ENCODE peak calls at places on chromosomes 3 and 15, in five cellular contexts. G is AG10803, C is fibroblast of mammary gland, Q is K562, D is transverse colon. L is an unnamed sample.

GRCh38 chr15:22902046-22902445 is 63.6 kb downstream of the NIPA2 start:
- DNase-seq in G (no peak), C (no peak), Q (no peak), D (no peak), L (no peak)

GRCh38 chr15:90090226-90090848 is 11.9 kb downstream of the IDH2 start:
- DNase-seq in G (no peak), C (no peak), Q (no peak), D (no peak), L (no peak)

GRCh38 chr3:102090646-102091045 is 241.3 kb downstream of the NFKBIZ start:
- DNase-seq in G (peak), C (peak), Q (no peak), D (no peak), L (no peak)

GRCh38 chr3:140898340-140899180 is 43.1 kb upstream of the SLC25A36 start:
- DNase-seq in G (peak), C (peak), Q (peak), D (no peak), L (peak)

GRCh38 chr15:70974004-70974832 is 81.6 kb downstream of the LRRC49 start:
- DNase-seq in G (peak), C (peak), Q (no peak), D (no peak), L (peak)

GRCh38 chr3:126340081-126340511 is 17.1 kb downstream of the KLF15 start:
- DNase-seq in G (peak), C (peak), Q (no peak), D (peak), L (peak)

GRCh38 chr3:113695818-113696645 is at the start of gene USF3:
- DNase-seq in G (peak), C (peak), Q (peak), D (peak), L (peak)

GRCh38 chr3:16334909-16335308 is 69.9 kb downstream of the OXNAD1 start:
- DNase-seq in G (peak), C (peak), Q (no peak), D (no peak), L (peak)

GRCh38 chr15:31330836-31331235 is 4.2 kb downstream of the KLF13 start:
- DNase-seq in G (no peak), C (no peak), Q (no peak), D (no peak), L (no peak)

GRCh38 chr15:37143351-37143750 is 43.0 kb upstream of the MEIS2 start:
- DNase-seq in G (no peak), C (no peak), Q (no peak), D (no peak), L (no peak)

GRCh38 chr15:90959894-90960293 is 5.2 kb downstream of the RCCD1 start:
- DNase-seq in G (peak), C (no peak), Q (no peak), D (no peak), L (no peak)

GRCh38 chr15:70509282-70510272 is 253.8 kb downstream of the UACA start:
- DNase-seq in G (no peak), C (no peak), Q (no peak), D (no peak), L (no peak)

GRCh38 chr15:46312133-46312740 is 677.4 kb downstream of the SQOR start:
- DNase-seq in G (peak), C (peak), Q (peak), D (peak), L (peak)

GRCh38 chr3:137217733-137218132 is 259.9 kb downstream of the IL20RB start:
- DNase-seq in G (no peak), C (no peak), Q (peak), D (no peak), L (no peak)

GRCh38 chr15:26771917-26772587 is 814 bp downstream of the GABRB3 start:
- DNase-seq in G (no peak), C (no peak), Q (no peak), D (no peak), L (peak)

GRCh38 chr3:17730318-17730967 is 12.0 kb downstream of the TBC1D5 start:
- DNase-seq in G (no peak), C (peak), Q (peak), D (peak), L (peak)

GRCh38 chr15:68470981-68471380 is 39.0 kb upstream of the ITGA11 start:
- DNase-seq in G (no peak), C (no peak), Q (no peak), D (no peak), L (no peak)

GRCh38 chr3:45551214-45552010 is 43.1 kb upstream of the LIMD1 start:
- DNase-seq in G (peak), C (peak), Q (peak), D (peak), L (peak)

GRCh38 chr3:89216021-89216739 is 108.8 kb downstream of the EPHA3 start:
- DNase-seq in G (peak), C (no peak), Q (no peak), D (no peak), L (peak)

GRCh38 chr3:100708644-100708988 is 678 bp upstream of the TFG start:
- DNase-seq in G (no peak), C (no peak), Q (no peak), D (no peak), L (no peak)

GRCh38 chr3:19046440-19046839 is 101.9 kb upstream of the KCNH8 start:
- DNase-seq in G (no peak), C (peak), Q (no peak), D (no peak), L (no peak)

GRCh38 chr3:126264381-126264780 is 84.0 kb upstream of the ALDH1L1 start:
- DNase-seq in G (no peak), C (no peak), Q (no peak), D (no peak), L (no peak)

GRCh38 chr3:15797600-15798303 is at the start of gene ANKRD28:
- DNase-seq in G (peak), C (peak), Q (peak), D (no peak), L (peak)

GRCh38 chr3:195115598-195115905 is 155.4 kb downstream of the XXYLT1 start:
- DNase-seq in G (no peak), C (no peak), Q (no peak), D (no peak), L (no peak)

GRCh38 chr3:105327662-105328337 is 38.9 kb upstream of the ALCAM start:
- DNase-seq in G (peak), C (peak), Q (no peak), D (no peak), L (peak)

GRCh38 chr15:67082007-67082536 is 16.7 kb downstream of the SMAD3 start:
- DNase-seq in G (no peak), C (no peak), Q (peak), D (peak), L (no peak)

GRCh38 chr3:61505197-61505596 is 56.2 kb upstream of the PTPRG start:
- DNase-seq in G (no peak), C (no peak), Q (no peak), D (no peak), L (no peak)

GRCh38 chr3:101281616-101282015 is 38.8 kb downstream of the IMPG2 start:
- DNase-seq in G (no peak), C (no peak), Q (no peak), D (no peak), L (no peak)

GRCh38 chr3:89353465-89353864 is 246.0 kb downstream of the EPHA3 start:
- DNase-seq in G (no peak), C (peak), Q (no peak), D (no peak), L (no peak)

GRCh38 chr3:47885168-47885567 is 82.2 kb downstream of the DHX30 start:
- DNase-seq in G (no peak), C (no peak), Q (no peak), D (no peak), L (no peak)

GRCh38 chr15:99331366-99331765 is 80.1 kb downstream of the LRRC28 start:
- DNase-seq in G (peak), C (no peak), Q (no peak), D (no peak), L (no peak)

GRCh38 chr3:7285502-7285901 is 424.6 kb downstream of the GRM7 start:
- DNase-seq in G (no peak), C (peak), Q (no peak), D (no peak), L (peak)

DNA sequence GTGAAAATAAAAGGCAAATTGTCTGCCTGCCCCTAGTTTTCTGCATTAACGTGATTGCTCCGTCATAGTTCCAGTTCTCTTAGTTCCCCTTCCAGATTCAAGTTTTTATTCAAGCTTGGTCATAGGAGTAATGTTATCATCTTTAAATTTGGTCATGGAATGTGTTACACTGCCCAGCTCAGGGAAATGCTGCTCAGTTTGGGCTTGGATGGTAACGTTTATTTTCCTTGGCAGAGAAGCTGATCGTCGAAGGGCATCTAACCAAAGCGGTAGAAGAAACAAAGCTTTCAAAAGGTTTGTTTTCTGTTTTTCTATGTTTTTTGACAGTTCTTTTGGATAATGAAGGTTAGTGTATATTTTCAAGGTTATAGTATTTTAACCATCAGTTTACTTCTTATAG is 118.4 kb upstream of the FLNB start:
- DNase-seq in G (peak), C (peak), Q (no peak), D (no peak), L (peak)
- H3K4me3 ChIP-seq in G (no peak), C (no peak), Q (no peak), D (peak), L (no peak)

GRCh38 chr15:88243895-88244787 is 12.4 kb downstream of the NTRK3 start:
- DNase-seq in G (peak), C (peak), Q (peak), D (no peak), L (peak)
- TF ChIP-seq CTCF in G (peak), C (peak), Q (peak), D (peak), L (peak)

GRCh38 chr15:80636675-80637074 is 58.4 kb upstream of the ABHD17C start:
- DNase-seq in G (no peak), C (no peak), Q (peak), D (peak), L (no peak)

GRCh38 chr15:80633235-80633634 is 61.9 kb upstream of the ABHD17C start:
- DNase-seq in G (no peak), C (no peak), Q (no peak), D (no peak), L (no peak)

GRCh38 chr15:80626643-80627120 is 68.4 kb upstream of the ABHD17C start:
- DNase-seq in G (no peak), C (no peak), Q (no peak), D (no peak), L (no peak)

GRCh38 chr15:80635953-80636352 is 59.2 kb upstream of the ABHD17C start:
- DNase-seq in G (no peak), C (no peak), Q (no peak), D (no peak), L (peak)

GRCh38 chr15:80630981-80631380 is 64.1 kb upstream of the ABHD17C start:
- DNase-seq in G (no peak), C (no peak), Q (no peak), D (no peak), L (no peak)
- H3K4me3 ChIP-seq in G (no peak), C (no peak), Q (no peak), D (no peak), L (no peak)

GRCh38 chr3:132174500-132174899 is 139.7 kb upstream of the CPNE4 start:
- DNase-seq in G (peak), C (peak), Q (no peak), D (no peak), L (no peak)

GRCh38 chr3:132183811-132184210 is 133.4 kb upstream of the ACP3 start:
- DNase-seq in G (no peak), C (no peak), Q (no peak), D (no peak), L (no peak)

DNA sequence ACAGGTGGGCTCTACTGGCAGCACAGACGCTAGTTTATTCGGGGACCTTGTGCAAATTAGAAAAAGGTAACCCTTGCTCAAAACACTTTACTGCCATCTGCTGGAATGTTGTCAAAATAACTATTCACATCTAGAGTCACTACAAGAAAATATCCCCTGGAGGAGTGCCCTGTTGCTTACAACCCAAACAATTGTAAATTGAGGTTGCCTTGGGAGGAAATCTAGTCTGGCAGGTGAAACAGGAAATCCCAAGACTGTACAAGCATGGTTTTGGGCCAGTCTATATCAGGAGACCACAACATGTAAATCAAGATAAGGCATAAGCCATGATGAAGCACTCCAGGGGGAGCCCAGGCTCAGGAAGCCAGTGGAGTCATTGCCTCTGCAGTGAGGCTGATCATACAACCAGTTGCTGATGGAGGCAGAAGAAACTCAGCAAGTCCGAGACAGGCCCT is 136.8 kb upstream of the ACP3 start:
- DNase-seq in G (peak), C (peak), Q (peak), D (no peak), L (peak)
- TF ChIP-seq CTCF in G (peak), C (peak), Q (peak), D (no peak), L (peak)

DNA sequence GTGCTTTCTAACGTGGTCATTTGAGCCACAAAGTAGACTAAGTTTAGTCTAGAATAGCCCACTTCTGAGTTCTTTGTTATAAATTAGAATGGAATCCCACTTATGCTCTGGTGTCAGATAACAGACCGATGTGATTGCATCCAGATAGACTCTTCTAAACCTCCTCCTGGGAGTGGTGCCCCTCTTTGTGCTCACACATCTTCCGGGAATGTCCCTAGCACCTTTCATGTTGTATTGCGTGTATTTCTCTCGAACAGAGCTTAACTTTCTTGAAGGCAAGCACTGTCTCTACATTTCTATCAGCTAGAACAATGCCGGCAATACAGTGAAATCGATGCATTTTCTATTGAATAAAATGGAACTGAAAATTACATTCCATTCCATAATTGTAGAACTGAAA is 23.0 kb downstream of the CP start:
- DNase-seq in G (peak), C (no peak), Q (no peak), D (no peak), L (no peak)
- H3K4me3 ChIP-seq in G (no peak), C (no peak), Q (no peak), D (no peak), L (no peak)